ENCODE peak calls at places on chromosomes 3 and 15, in five cellular contexts. D is AG04450, H is fibroblast of mammary gland, I is tibial nerve, Z is spleen. P is an unnamed sample.

GRCh38 chr3:141246958-141247301 is 15.3 kb downstream of the PXYLP1 start:
- DNase-seq in D (no peak), H (no peak), Z (no peak), I (no peak), P (no peak)

GRCh38 chr3:9793161-9793781 is 389 bp downstream of the ARPC4 start:
- DNase-seq in I (no peak), Z (no peak), D (no peak), H (peak), P (no peak)

GRCh38 chr15:63048986-63049665 is 6.6 kb downstream of the TPM1 start:
- DNase-seq in H (peak), I (peak), D (no peak), Z (peak), P (no peak)

GRCh38 chr15:66024998-66025397 is 155.7 kb downstream of the RAB11A start:
- DNase-seq in D (no peak), Z (peak), H (peak), I (no peak), P (no peak)

GRCh38 chr15:62840518-62841268 is 201.9 kb upstream of the TPM1 start:
- DNase-seq in I (no peak), Z (no peak), H (no peak), D (no peak), P (no peak)

GRCh38 chr3:149495581-149496125 is 21.2 kb downstream of the TM4SF4 start:
- DNase-seq in D (no peak), Z (no peak), I (no peak), H (no peak), P (no peak)

GRCh38 chr3:127166501-127167065 is 26.3 kb upstream of the PRR23E start:
- DNase-seq in I (no peak), H (no peak), Z (no peak), D (no peak), P (no peak)

GRCh38 chr3:175161291-175161690 is 302.2 kb downstream of the NAALADL2 start:
- DNase-seq in D (no peak), I (no peak), Z (no peak), H (no peak), P (no peak)

GRCh38 chr15:27989428-27989827 is 109.7 kb downstream of the OCA2 start:
- DNase-seq in Z (no peak), H (no peak), D (no peak), I (no peak), P (no peak)

DNA sequence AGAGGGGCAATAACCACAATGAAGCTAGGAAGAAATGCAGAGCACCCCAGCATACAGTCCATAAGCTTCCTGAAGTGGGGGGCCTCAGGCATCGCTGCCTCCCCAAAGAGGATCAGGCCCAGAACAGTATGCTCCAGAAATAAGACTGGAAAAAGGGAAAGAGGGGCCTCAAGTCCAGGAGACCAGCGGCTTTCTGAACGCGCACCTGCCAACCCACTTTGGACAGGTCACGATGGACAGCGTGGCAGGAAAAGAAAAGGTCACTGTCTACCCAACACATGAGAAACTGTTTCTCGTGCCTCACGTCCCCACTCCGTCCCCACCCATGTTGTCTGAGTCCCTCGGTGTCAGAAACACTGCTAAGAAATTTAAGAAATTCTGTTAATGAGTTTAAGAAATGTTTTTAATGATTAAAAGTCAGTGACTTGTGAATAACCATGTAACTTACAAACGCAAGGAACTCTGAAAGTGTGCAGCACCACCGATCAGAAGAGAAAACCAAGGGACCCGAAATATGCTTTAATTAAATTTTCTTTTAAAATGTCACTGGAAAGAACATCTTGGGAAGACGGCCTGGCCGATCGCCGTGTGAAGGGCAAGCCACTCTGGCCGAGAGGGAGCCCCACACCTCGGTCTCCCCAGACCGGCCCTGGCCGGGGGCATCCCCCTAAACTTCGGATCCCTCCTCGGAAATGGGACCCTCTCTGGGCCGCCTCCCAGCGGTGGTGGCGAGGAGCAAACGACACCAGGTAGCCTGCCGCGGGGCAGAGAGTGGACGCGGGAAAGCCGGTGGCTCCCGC is 1.7 kb upstream of the PPARG start:
- DNase-seq in Z (no peak), H (no peak), D (no peak), I (no peak), P (no peak)
- TF ChIP-seq CTCF in Z (no peak), H (peak), D (peak), I (no peak), P (no peak)

GRCh38 chr15:68258684-68259083 is 18.9 kb upstream of the FEM1B start:
- DNase-seq in I (peak), H (no peak), Z (no peak), D (no peak), P (no peak)

GRCh38 chr15:68261241-68261640 is 16.3 kb upstream of the FEM1B start:
- DNase-seq in I (no peak), Z (no peak), H (no peak), D (no peak), P (no peak)

GRCh38 chr15:68252925-68253534 is 23.5 kb upstream of the CLN6 start:
- DNase-seq in Z (no peak), H (peak), I (peak), D (peak), P (no peak)

GRCh38 chr15:68259883-68260282 is 17.7 kb upstream of the FEM1B start:
- DNase-seq in D (no peak), H (no peak), I (no peak), Z (no peak), P (no peak)

GRCh38 chr15:68256675-68257450 is 20.7 kb upstream of the FEM1B start:
- DNase-seq in D (no peak), H (peak), I (peak), Z (peak), P (peak)
- TF ChIP-seq CTCF in D (no peak), H (no peak), I (no peak), Z (no peak), P (no peak)

DNA sequence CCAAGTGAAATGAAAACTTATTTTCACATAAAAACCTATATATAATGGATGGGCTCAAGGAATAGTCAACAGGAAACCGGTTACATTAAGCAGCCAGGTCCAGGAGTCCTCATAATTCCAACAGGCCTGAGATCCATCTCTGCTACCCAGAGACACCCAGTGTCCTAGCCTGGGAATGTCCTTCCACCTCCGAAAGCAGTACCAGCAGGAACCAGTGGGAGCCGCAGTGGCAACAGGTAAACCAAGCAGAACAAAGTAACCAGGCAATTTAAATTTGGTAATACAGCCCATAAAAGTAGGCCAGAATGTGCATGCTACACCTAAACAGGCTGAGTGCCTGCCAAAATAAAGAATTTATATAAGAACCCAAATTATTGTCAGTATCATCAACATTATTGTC is 195.6 kb downstream of the ZBBX start:
- DNase-seq in I (no peak), H (no peak), D (no peak), Z (no peak), P (no peak)
- TF ChIP-seq CTCF in I (no peak), H (peak), D (no peak), Z (no peak), P (no peak)

DNA sequence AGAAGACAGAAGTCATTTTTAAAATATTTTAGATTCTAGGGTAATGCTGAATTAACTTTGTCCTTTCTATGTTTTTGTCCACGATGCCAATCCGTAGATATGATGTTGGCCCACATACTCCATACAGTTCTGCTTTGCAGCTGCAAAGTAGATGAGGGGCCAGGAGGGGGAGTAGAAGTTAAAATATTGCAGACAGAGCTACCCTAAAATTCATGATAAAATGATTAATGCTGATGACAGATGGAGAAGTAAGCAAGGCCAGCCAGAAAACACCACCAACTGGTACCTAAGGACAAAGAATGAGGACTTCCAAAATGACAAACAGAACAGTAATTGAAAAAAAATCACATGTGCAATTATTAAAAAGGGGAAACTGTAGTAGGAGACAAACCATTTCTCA is 756.6 kb upstream of the ARPP21 start:
- DNase-seq in I (no peak), H (no peak), Z (no peak), D (no peak), P (no peak)
- TF ChIP-seq CTCF in I (no peak), H (no peak), Z (no peak), D (no peak), P (no peak)

GRCh38 chr3:32822609-32823498 is 5.1 kb downstream of the TRIM71 start:
- DNase-seq in Z (no peak), I (no peak), H (no peak), D (no peak), P (no peak)

GRCh38 chr3:32820430-32820829 is 2.6 kb downstream of the TRIM71 start:
- DNase-seq in D (no peak), I (no peak), H (no peak), Z (no peak), P (no peak)

GRCh38 chr3:32819581-32820348 is 2.0 kb downstream of the TRIM71 start:
- DNase-seq in D (no peak), Z (no peak), H (no peak), I (no peak), P (no peak)

GRCh38 chr3:32820971-32821685 is 3.3 kb downstream of the TRIM71 start:
- DNase-seq in H (no peak), Z (no peak), D (no peak), I (no peak), P (no peak)

DNA sequence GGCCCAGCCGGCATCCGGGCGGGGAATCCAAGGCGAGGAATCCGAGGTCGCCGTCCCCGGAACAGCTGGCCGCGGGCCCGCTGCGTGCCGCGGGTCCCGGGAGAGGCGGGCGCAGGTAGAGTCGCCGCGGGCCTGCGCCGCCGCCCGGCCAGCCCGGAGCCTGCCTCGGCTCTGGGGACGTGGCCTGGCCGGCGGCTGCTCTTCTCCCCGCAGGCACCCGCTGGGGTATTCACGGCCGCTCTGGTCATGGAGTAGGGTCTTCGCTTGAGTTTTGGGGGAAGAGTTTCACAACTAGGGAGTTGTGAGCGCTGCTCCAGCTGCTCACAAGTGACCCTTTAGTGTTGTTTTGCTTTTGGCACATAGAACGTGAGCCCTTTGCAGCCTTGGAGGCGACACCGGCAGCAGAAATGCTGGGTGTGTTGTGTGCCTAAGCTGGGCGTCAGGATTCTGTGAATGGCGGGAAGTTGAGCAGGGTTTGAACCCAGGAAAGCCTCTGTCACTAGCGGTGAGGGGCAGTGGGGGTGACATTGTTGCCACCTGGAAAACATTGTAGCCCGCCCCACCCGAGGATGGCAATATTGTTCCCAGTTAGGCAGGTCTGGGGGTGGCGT is 4.0 kb downstream of the TRIM71 start:
- DNase-seq in D (no peak), Z (no peak), I (no peak), H (no peak), P (no peak)
- TF ChIP-seq CTCF in D (no peak), Z (no peak), I (no peak), H (no peak), P (no peak)

GRCh38 chr3:160163259-160163878 is 61.9 kb upstream of the C3orf80 start:
- DNase-seq in Z (no peak), H (peak), D (peak), I (no peak), P (no peak)
- TF ChIP-seq CTCF in Z (no peak), H (peak), D (peak), I (peak), P (no peak)

DNA sequence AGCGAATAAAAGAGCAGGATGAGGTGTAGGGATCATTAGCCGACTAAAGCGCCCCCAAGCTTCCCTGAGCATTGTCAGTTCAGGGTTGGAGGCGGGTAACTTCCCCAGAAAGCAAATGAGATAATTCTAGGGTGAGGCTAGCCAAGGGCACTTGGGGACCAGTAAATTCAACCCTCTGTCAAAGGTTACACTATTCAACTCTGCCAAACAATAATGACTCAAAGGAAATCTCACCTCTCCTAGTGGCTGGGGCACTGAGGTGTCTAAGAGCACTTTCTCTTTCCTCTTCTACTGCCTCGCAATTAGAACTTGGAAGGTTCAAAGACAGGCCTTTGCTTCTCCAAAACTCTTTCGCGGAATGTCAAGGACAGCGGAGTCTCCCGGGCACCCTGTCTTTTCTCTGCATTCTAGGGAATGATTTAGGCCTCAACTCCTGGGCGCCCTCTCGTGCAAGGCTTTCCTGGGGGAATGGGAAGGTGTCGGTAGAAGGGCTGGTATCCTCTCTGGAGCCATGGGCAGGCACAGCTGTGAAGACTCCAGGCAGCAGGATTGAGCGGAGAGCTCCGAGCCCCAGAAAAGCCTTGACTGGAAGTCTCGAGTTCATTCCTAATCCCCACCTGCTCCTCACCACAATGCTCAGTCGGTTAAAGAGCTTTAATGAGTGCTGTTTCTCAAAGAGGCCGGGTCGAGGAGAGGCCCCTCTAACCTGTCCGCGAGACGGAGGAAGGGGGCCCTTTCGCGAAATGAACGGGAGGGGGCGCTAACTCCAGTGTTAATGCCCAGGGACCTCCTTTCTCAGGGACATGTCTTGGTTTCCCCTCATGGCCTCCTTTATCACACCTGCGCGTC is 21.9 kb downstream of the ZIC4 start:
- DNase-seq in D (no peak), Z (no peak), I (no peak), H (no peak), P (no peak)
- TF ChIP-seq CTCF in D (no peak), Z (no peak), I (no peak), H (peak), P (no peak)

DNA sequence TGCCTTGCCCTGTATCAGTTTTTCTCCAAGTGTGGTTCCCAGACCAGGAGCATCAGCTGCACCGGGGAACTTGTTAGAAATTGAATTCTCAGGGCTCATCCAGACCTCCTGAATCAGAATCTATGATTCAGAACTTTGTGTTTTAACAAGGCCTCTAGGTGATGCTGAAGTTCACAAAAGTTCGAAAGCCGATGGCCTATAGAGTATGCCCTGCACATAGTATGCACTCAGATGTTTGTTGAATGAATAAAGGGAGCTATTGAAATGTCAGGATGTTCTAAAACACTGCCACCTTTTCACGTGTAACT is 666 bp upstream of the LARP6 start:
- DNase-seq in I (peak), D (no peak), H (peak), Z (no peak), P (no peak)
- TF ChIP-seq CTCF in I (no peak), D (peak), H (peak), Z (no peak), P (no peak)